ENCODE peak calls at places on chromosome 10, in six cellular contexts. H is activated T-cell treated with anti-CD3 and anti-CD28 coated beads, Interleukin-2, amount 50 U/mL, for 4 hours; C is RWPE1; L is HFFc6; U is pulmonary artery endothelial cell; J is hippocampal formation. P is an unnamed sample.

GRCh38 chr10:72597897-72598296 is 28.0 kb downstream of the MICU1 start:
- DNase-seq in C (no peak), H (no peak), J (no peak), L (peak), U (no peak), P (no peak)

GRCh38 chr10:77418211-77418640 is 219.4 kb downstream of the KCNMA1 start:
- DNase-seq in C (no peak), J (no peak), H (no peak), U (no peak), L (no peak), P (no peak)

GRCh38 chr10:78255214-78255613 is 221.6 kb downstream of the RPS24 start:
- DNase-seq in J (no peak), C (no peak), L (no peak), H (no peak), U (no peak), P (no peak)

GRCh38 chr10:131650771-131651673 is 249.8 kb upstream of the PPP2R2D start:
- DNase-seq in J (no peak), L (no peak), H (no peak), C (no peak), U (no peak), P (no peak)

GRCh38 chr10:26555719-26556368 is 117.7 kb downstream of the APBB1IP start:
- DNase-seq in U (no peak), J (peak), L (peak), C (no peak), H (no peak), P (no peak)

GRCh38 chr10:8919291-8919690 is 864.8 kb downstream of the GATA3 start:
- DNase-seq in C (no peak), L (no peak), J (no peak), H (no peak), U (no peak), P (no peak)

GRCh38 chr10:11823122-11823988 is at the start of gene PROSER2:
- DNase-seq in U (peak), H (no peak), J (no peak), C (peak), L (no peak), P (peak)

GRCh38 chr10:2989292-2989947 is 77.9 kb upstream of the PFKP start:
- DNase-seq in L (no peak), H (no peak), J (no peak), C (no peak), U (no peak), P (no peak)

GRCh38 chr10:125217986-125218675 is 57.8 kb upstream of the CTBP2 start:
- DNase-seq in H (no peak), L (peak), U (no peak), C (peak), J (no peak), P (no peak)

GRCh38 chr10:132399117-132400035 is 2.4 kb downstream of the PWWP2B start:
- DNase-seq in U (no peak), L (no peak), H (no peak), C (no peak), J (no peak), P (no peak)

GRCh38 chr10:132065491-132066105 is at the start of gene JAKMIP3:
- DNase-seq in L (peak), H (no peak), C (peak), J (peak), U (peak), P (no peak)

GRCh38 chr10:42962120-42962901 is 114.6 kb upstream of the RET start:
- DNase-seq in H (no peak), U (no peak), C (no peak), L (no peak), J (no peak), P (peak)

GRCh38 chr10:73032536-73032935 is 64.1 kb downstream of the P4HA1 start:
- DNase-seq in C (no peak), U (no peak), L (no peak), H (no peak), J (no peak), P (no peak)

GRCh38 chr10:110208614-110209398 is 1.4 kb downstream of the MXI1 start:
- DNase-seq in U (no peak), J (peak), C (peak), L (peak), H (peak), P (no peak)

GRCh38 chr10:98134117-98134430 is 383 bp upstream of the R3HCC1L start:
- DNase-seq in H (no peak), C (no peak), U (no peak), L (no peak), J (no peak), P (no peak)

GRCh38 chr10:67790534-67791408 is 47.2 kb downstream of the DNAJC12 start:
- DNase-seq in L (no peak), C (peak), U (no peak), J (no peak), H (no peak), P (no peak)

GRCh38 chr10:90227259-90227658 is 525.9 kb downstream of the KIF20B start:
- DNase-seq in H (no peak), L (no peak), J (no peak), C (peak), U (no peak), P (no peak)

GRCh38 chr10:125063256-125063945 is 97.0 kb downstream of the CTBP2 start:
- DNase-seq in U (no peak), L (no peak), J (no peak), C (no peak), H (no peak), P (no peak)

GRCh38 chr10:119268871-119269506 is 61.6 kb downstream of the GRK5 start:
- DNase-seq in H (peak), C (no peak), L (no peak), J (no peak), U (no peak), P (no peak)

GRCh38 chr10:85620807-85621206 is 745.8 kb downstream of the GRID1 start:
- DNase-seq in C (no peak), H (no peak), L (no peak), J (no peak), U (no peak), P (no peak)

GRCh38 chr10:28087675-28088351 is 88.9 kb upstream of the ODAD2 start:
- DNase-seq in U (no peak), H (no peak), C (peak), J (no peak), L (peak), P (no peak)

GRCh38 chr10:81603106-81603620 is 271.8 kb upstream of the NRG3 start:
- DNase-seq in J (no peak), L (no peak), U (no peak), H (no peak), C (no peak), P (no peak)

GRCh38 chr10:69774596-69774995 is 27.1 kb upstream of the COL13A1 start:
- DNase-seq in C (no peak), J (no peak), U (no peak), H (no peak), L (no peak), P (no peak)

GRCh38 chr10:79229830-79230562 is 117.3 kb upstream of the PPIF start:
- DNase-seq in J (no peak), L (no peak), U (no peak), C (no peak), H (no peak), P (no peak)

GRCh38 chr10:14450041-14450491 is 119.3 kb upstream of the FRMD4A start:
- DNase-seq in L (no peak), U (no peak), J (no peak), C (no peak), H (no peak), P (no peak)

P was measured in mesothelial cell of epicardium.